ENCODE peak calls at places on chromosome 10, in four cellular contexts. C, I, N and Q are unnamed samples.

GRCh38 chr10:34124522-34125035 is 690.5 kb downstream of the PARD3 start:
- DNase-seq in I (peak), N (no peak), C (no peak), Q (no peak)

GRCh38 chr10:26336979-26337378 is 101.2 kb upstream of the APBB1IP start:
- DNase-seq in I (no peak), N (no peak), C (no peak), Q (no peak)

GRCh38 chr10:132591166-132591971 is 53.8 kb downstream of the INPP5A start:
- DNase-seq in I (peak), C (peak), N (peak), Q (no peak)

GRCh38 chr10:62093863-62094291 is 174.8 kb downstream of the RTKN2 start:
- DNase-seq in C (no peak), N (no peak), I (peak), Q (no peak)

GRCh38 chr10:132904169-132904813 is 38.1 kb downstream of the CFAP46 start:
- DNase-seq in C (peak), I (peak), N (no peak), Q (no peak)

GRCh38 chr10:27019827-27020226 is 80.5 kb downstream of the ANKRD26 start:
- DNase-seq in N (no peak), C (no peak), I (peak), Q (no peak)

GRCh38 chr10:90969947-90970673 is 49.2 kb upstream of the ANKRD1 start:
- DNase-seq in N (no peak), C (no peak), I (peak), Q (no peak)

GRCh38 chr10:16891375-16892313 is 74.4 kb upstream of the RSU1 start:
- DNase-seq in N (peak), C (peak), I (peak), Q (peak)

GRCh38 chr10:69426376-69426727 is 9.6 kb upstream of the TACR2 start:
- DNase-seq in N (no peak), I (no peak), C (no peak), Q (no peak)

GRCh38 chr10:10599994-10600393 is 417.7 kb upstream of the CELF2 start:
- DNase-seq in N (no peak), C (no peak), I (no peak), Q (no peak)

GRCh38 chr10:70331486-70332268 is 47.9 kb upstream of the NPFFR1 start:
- DNase-seq in I (peak), C (peak), N (peak), Q (peak)

GRCh38 chr10:14449293-14449815 is 118.6 kb upstream of the FRMD4A start:
- DNase-seq in C (no peak), N (no peak), I (no peak), Q (no peak)

GRCh38 chr10:29555746-29556481 is 78.9 kb downstream of the SVIL start:
- DNase-seq in N (no peak), C (no peak), I (peak), Q (no peak)

GRCh38 chr10:77925410-77925794 is 1.2 kb downstream of the DLG5 start:
- DNase-seq in I (peak), N (peak), C (no peak), Q (peak)

GRCh38 chr10:132111121-132111731 is 45.5 kb downstream of the JAKMIP3 start:
- DNase-seq in I (no peak), C (no peak), N (peak), Q (no peak)

GRCh38 chr10:100101526-100102076 is 19.9 kb upstream of the CPN1 start:
- DNase-seq in I (peak), C (no peak), N (no peak), Q (no peak)

GRCh38 chr10:95247200-95247880 is 43.5 kb downstream of the PDLIM1 start:
- DNase-seq in N (no peak), C (no peak), I (peak), Q (no peak)

GRCh38 chr10:112004075-112004474 is 179.5 kb downstream of the GPAM start:
- DNase-seq in C (no peak), N (no peak), I (no peak), Q (no peak)

GRCh38 chr10:24894728-24895127 is 57.7 kb downstream of the PRTFDC1 start:
- DNase-seq in N (no peak), C (no peak), I (no peak), Q (no peak)

GRCh38 chr10:14815681-14816080 is 22.2 kb downstream of the CDNF start:
- DNase-seq in I (peak), N (no peak), C (no peak), Q (no peak)

GRCh38 chr10:114017266-114017665 is 26.4 kb upstream of the ADRB1 start:
- DNase-seq in N (no peak), C (no peak), I (no peak), Q (no peak)

GRCh38 chr10:106900041-106900674 is 264.3 kb downstream of the SORCS1 start:
- DNase-seq in I (no peak), N (no peak), C (no peak), Q (no peak)

GRCh38 chr10:74289956-74290355 is 138.9 kb downstream of the ADK start:
- DNase-seq in I (peak), C (no peak), N (no peak), Q (no peak)

GRCh38 chr10:63268139-63268797 is 135.1 kb downstream of the NRBF2 start:
- DNase-seq in N (no peak), I (peak), C (no peak), Q (no peak)

GRCh38 chr10:14573666-14574261 is 200.9 kb downstream of the FAM107B start:
- DNase-seq in I (peak), C (no peak), N (no peak), Q (no peak)

GRCh38 chr10:129612481-129613109 is 145.6 kb downstream of the MGMT start:
- DNase-seq in C (no peak), N (no peak), I (no peak), Q (no peak)

GRCh38 chr10:130041691-130042225 is 68.9 kb downstream of the C10orf143 start:
- DNase-seq in I (no peak), N (no peak), C (no peak), Q (no peak)

GRCh38 chr10:118832242-118832651 is 77.5 kb upstream of the CACUL1 start:
- DNase-seq in C (no peak), N (peak), I (peak), Q (peak)

GRCh38 chr10:43785252-43785651 is 136.6 kb upstream of the ZNF32 start:
- DNase-seq in I (no peak), N (no peak), C (no peak), Q (no peak)

GRCh38 chr10:48239618-48240017 is 34.9 kb downstream of the FRMPD2 start:
- DNase-seq in C (no peak), N (no peak), I (no peak), Q (no peak)

GRCh38 chr10:89861584-89862287 is 160.3 kb downstream of the KIF20B start:
- DNase-seq in I (peak), N (no peak), C (no peak), Q (no peak)

GRCh38 chr10:102997998-102998397 is 79.9 kb downstream of the CNNM2 start:
- DNase-seq in N (no peak), I (no peak), C (no peak), Q (no peak)

GRCh38 chr10:4839353-4839752 is 13.3 kb downstream of the AKR1E2 start:
- DNase-seq in C (no peak), I (no peak), N (no peak), Q (no peak)

GRCh38 chr10:112242769-112243168 is 40.4 kb upstream of the TECTB start:
- DNase-seq in C (no peak), N (no peak), I (no peak), Q (no peak)

GRCh38 chr10:95896066-95896850 is 11.5 kb upstream of the CC2D2B start:
- DNase-seq in I (no peak), C (no peak), N (no peak), Q (no peak)

GRCh38 chr10:116892873-116893685 is 43.8 kb downstream of the ENO4 start:
- DNase-seq in I (no peak), N (no peak), C (no peak), Q (no peak)

GRCh38 chr10:8225232-8225631 is 170.7 kb downstream of the GATA3 start:
- DNase-seq in N (no peak), I (no peak), C (no peak), Q (no peak)

GRCh38 chr10:54796876-54797275 is 4.2 kb downstream of the PCDH15 start:
- DNase-seq in N (no peak), I (no peak), C (no peak), Q (no peak)